ENCODE peak calls at places on chromosome 4, in six cellular contexts. U is IMR-90, W is PC-3, L is GM03348, F is RWPE1, E is epithelial cell of prostate. K is an unnamed sample.

GRCh38 chr4:150123073-150123472 is 44.8 kb downstream of the DCLK2 start:
- DNase-seq in U (no peak), W (no peak), L (no peak), F (no peak), E (no peak), K (no peak)

GRCh38 chr4:184850431-184851199 is 24.8 kb upstream of the ACSL1 start:
- DNase-seq in U (no peak), W (no peak), L (no peak), F (no peak), E (no peak), K (no peak)

GRCh38 chr4:41216294-41217019 is 2.1 kb upstream of the APBB2 start:
- DNase-seq in U (peak; percentile 57), W (peak; percentile 83), L (peak; percentile 95), F (peak; percentile 94), E (no peak), K (peak; percentile 83)

GRCh38 chr4:16730522-16730921 is 167.9 kb downstream of the LDB2 start:
- DNase-seq in U (no peak), W (no peak), L (no peak), F (no peak), E (no peak), K (no peak)

GRCh38 chr4:169229571-169230028 is 41.2 kb downstream of the SH3RF1 start:
- DNase-seq in U (peak; percentile 96), W (peak; percentile 89), L (peak; percentile 80), F (peak; percentile 86), E (peak; percentile 61), K (peak; percentile 93)

GRCh38 chr4:11768251-11768972 is 339.7 kb upstream of the HS3ST1 start:
- DNase-seq in U (no peak), W (no peak), L (no peak), F (no peak), E (no peak), K (no peak)

GRCh38 chr4:47075919-47076318 is 44.6 kb downstream of the GABRB1 start:
- DNase-seq in U (no peak), W (no peak), L (no peak), F (no peak), E (no peak), K (no peak)

GRCh38 chr4:169492436-169493163 is 119.8 kb downstream of the NEK1 start:
- DNase-seq in U (peak; percentile 44), W (peak; percentile 62), L (peak; percentile 69), F (peak; percentile 15), E (no peak), K (peak; percentile 52)

GRCh38 chr4:151824647-151825046 is 63.8 kb upstream of the GATB start:
- DNase-seq in U (no peak), W (no peak), L (no peak), F (no peak), E (no peak), K (no peak)

GRCh38 chr4:183637461-183637860 is 21.5 kb downstream of the RWDD4 start:
- DNase-seq in U (peak; percentile 53), W (peak; percentile 61), L (peak; percentile 18), F (peak; percentile 74), E (no peak), K (peak; percentile 51)

GRCh38 chr4:168524006-168524405 is 27.2 kb downstream of the PALLD start:
- DNase-seq in U (peak; percentile 88), W (peak; percentile 73), L (peak; percentile 52), F (peak; percentile 16), E (peak; percentile 52), K (peak; percentile 87)

GRCh38 chr4:11426716-11427115 is 2.0 kb downstream of the HS3ST1 start:
- DNase-seq in U (no peak), W (no peak), L (no peak), F (no peak), E (no peak), K (peak; percentile 9)

GRCh38 chr4:108272566-108272965 is 103.8 kb upstream of the LEF1 start:
- DNase-seq in U (peak; percentile 70), W (peak; percentile 12), L (no peak), F (no peak), E (peak; percentile 46), K (peak; percentile 87)

GRCh38 chr4:187480146-187481145 is 515.1 kb upstream of the ZFP42 start:
- DNase-seq in U (peak; percentile 47), W (peak; percentile 82), L (peak; percentile 23), F (no peak), E (no peak), K (peak; percentile 83)

GRCh38 chr4:52837716-52838558 is 24.2 kb upstream of the RASL11B start:
- DNase-seq in U (peak; percentile 66), W (peak; percentile 87), L (peak; percentile 74), F (peak; percentile 83), E (peak; percentile 88), K (peak; percentile 80)

GRCh38 chr4:151276787-151277557 is at the start of gene PRSS48:
- DNase-seq in U (peak; percentile 32), W (peak; percentile 61), L (peak; percentile 81), F (peak; percentile 34), E (no peak), K (peak; percentile 55)

GRCh38 chr4:128913228-128913627 is 103.7 kb downstream of the JADE1 start:
- DNase-seq in U (no peak), W (no peak), L (no peak), F (no peak), E (no peak), K (no peak)

GRCh38 chr4:83320548-83320947 is 14.1 kb downstream of the HPSE start:
- DNase-seq in U (peak; percentile 45), W (peak; percentile 29), L (peak; percentile 77), F (peak; percentile 14), E (no peak), K (peak; percentile 22)

GRCh38 chr4:145435646-145436045 is 46.0 kb upstream of the SMAD1 start:
- DNase-seq in U (no peak), W (peak; percentile 52), L (no peak), F (peak; percentile 30), E (no peak), K (no peak)

GRCh38 chr4:98558770-98559169 is 99.6 kb downstream of the TSPAN5 start:
- DNase-seq in U (no peak), W (no peak), L (no peak), F (no peak), E (no peak), K (no peak)

GRCh38 chr4:6250235-6250983 is 19.2 kb upstream of the WFS1 start:
- DNase-seq in U (peak; percentile 59), W (peak; percentile 85), L (peak; percentile 83), F (peak; percentile 55), E (no peak), K (peak; percentile 66)

GRCh38 chr4:159607824-159608223 is 504.9 kb downstream of the RAPGEF2 start:
- DNase-seq in U (no peak), W (no peak), L (no peak), F (no peak), E (no peak), K (no peak)

GRCh38 chr4:131427000-131427399 is 1722.1 kb upstream of the PCDH10 start:
- DNase-seq in U (no peak), W (no peak), L (no peak), F (no peak), E (no peak), K (no peak)

GRCh38 chr4:139401368-139401767 is 52.6 kb upstream of the RAB33B start:
- DNase-seq in U (no peak), W (no peak), L (no peak), F (no peak), E (no peak), K (no peak)

GRCh38 chr4:46123872-46124755 is at the start of gene GABRG1:
- DNase-seq in U (no peak), W (no peak), L (no peak), F (no peak), E (no peak), K (no peak)

GRCh38 chr4:74038161-74039064 is at the start of gene CXCL3:
- DNase-seq in U (peak; percentile 40), W (peak; percentile 78), L (peak; percentile 83), F (peak; percentile 62), E (no peak), K (peak; percentile 84)

GRCh38 chr4:85452073-85452764 is 22.7 kb upstream of the ARHGAP24 start:
- DNase-seq in U (no peak), W (no peak), L (no peak), F (no peak), E (no peak), K (no peak)

GRCh38 chr4:8414377-8414776 is 26.1 kb downstream of the ACOX3 start:
- DNase-seq in U (no peak), W (peak; percentile 6), L (no peak), F (no peak), E (no peak), K (no peak)

GRCh38 chr4:156252300-156253016 is 298.8 kb upstream of the CTSO start:
- DNase-seq in U (peak; percentile 52), W (no peak), L (no peak), F (no peak), E (no peak), K (peak; percentile 30)

GRCh38 chr4:121869841-121870822 is at the start of gene BBS7:
- DNase-seq in U (peak; percentile 95), W (peak; percentile 90), L (peak; percentile 97), F (peak; percentile 94), E (peak; percentile 39), K (peak; percentile 97)